ENCODE peak calls at places on chromosomes 1 and 21, in five cellular contexts. C, E, T, H and M are unnamed samples.
A peak's percentile ranks its signal among the peaks of the same experiment; 100 is the strongest.

GRCh38 chr1:20732071-20732587 is 374 bp downstream of the SH2D5 start:
- DNase-seq in C (peak; percentile 86), E (peak; percentile 56), T (no peak), H (peak; percentile 52), M (peak; percentile 83)

GRCh38 chr1:59678809-59679228 is 135.9 kb upstream of the HOOK1 start:
- DNase-seq in C (no peak), E (peak; percentile 96), T (no peak), H (peak; percentile 98), M (peak; percentile 18)

GRCh38 chr1:43836267-43836951 is 97.2 kb upstream of the ARTN start:
- DNase-seq in C (no peak), E (peak; percentile 14), T (no peak), H (no peak), M (no peak)

GRCh38 chr21:15872236-15872635 is 142.5 kb downstream of the USP25 start:
- DNase-seq in C (no peak), E (no peak), T (no peak), H (no peak), M (no peak)

GRCh38 chr1:110494036-110494435 is 24.9 kb downstream of the KCNA10 start:
- DNase-seq in C (no peak), E (no peak), T (no peak), H (no peak), M (no peak)

GRCh38 chr1:185680453-185680852 is 53.7 kb upstream of the HMCN1 start:
- DNase-seq in C (no peak), E (no peak), T (no peak), H (no peak), M (no peak)

GRCh38 chr1:16091296-16091695 is 17.8 kb upstream of the FAM131C start:
- DNase-seq in C (no peak), E (no peak), T (no peak), H (no peak), M (no peak)

GRCh38 chr1:148166558-148167492 is 14.7 kb upstream of the NBPF11 start:
- DNase-seq in C (no peak), E (no peak), T (no peak), H (no peak), M (no peak)

GRCh38 chr1:19582318-19582717 is 61.8 kb upstream of the NBL1 start:
- DNase-seq in C (peak; percentile 91), E (no peak), T (peak; percentile 34), H (no peak), M (peak; percentile 67)

GRCh38 chr1:246329900-246330299 is 177.2 kb downstream of the SMYD3 start:
- DNase-seq in C (no peak), E (no peak), T (no peak), H (no peak), M (no peak)

GRCh38 chr1:92317836-92318493 is 19.1 kb downstream of the RPAP2 start:
- DNase-seq in C (no peak), E (peak; percentile 40), T (no peak), H (no peak), M (no peak)

GRCh38 chr1:16367968-16368910 is 1.2 kb downstream of the SZRD1 start:
- DNase-seq in C (no peak), E (peak; percentile 42), T (no peak), H (peak; percentile 34), M (no peak)

GRCh38 chr21:38306833-38307232 is 50.0 kb downstream of the KCNJ15 start:
- DNase-seq in C (no peak), E (peak; percentile 96), T (no peak), H (peak; percentile 98), M (no peak)

GRCh38 chr1:222911866-222912265 is 97.0 kb downstream of the DISP1 start:
- DNase-seq in C (no peak), E (no peak), T (no peak), H (peak; percentile 36), M (no peak)

GRCh38 chr1:44547837-44548236 is 126.4 kb downstream of the TMEM53 start:
- DNase-seq in C (no peak), E (no peak), T (no peak), H (no peak), M (no peak)

GRCh38 chr1:28965271-28965870 is 51.0 kb downstream of the EPB41 start:
- DNase-seq in C (no peak), E (no peak), T (no peak), H (no peak), M (no peak)

GRCh38 chr1:16139473-16139962 is 16.4 kb downstream of the EPHA2 start:
- DNase-seq in C (no peak), E (peak; percentile 82), T (no peak), H (peak; percentile 89), M (no peak)

GRCh38 chr1:212651521-212651920 is 43.0 kb downstream of the ATF3 start:
- DNase-seq in C (no peak), E (no peak), T (no peak), H (peak; percentile 62), M (no peak)

GRCh38 chr1:34683616-34684015 is 71.2 kb upstream of the GJB5 start:
- DNase-seq in C (no peak), E (no peak), T (no peak), H (no peak), M (no peak)

GRCh38 chr1:221203224-221204054 is 324.2 kb downstream of the HLX start:
- DNase-seq in C (peak; percentile 82), E (peak; percentile 82), T (peak; percentile 87), H (peak; percentile 74), M (peak; percentile 87)

GRCh38 chr1:3657578-3658230 is 5.4 kb downstream of the TP73 start:
- DNase-seq in C (peak; percentile 17), E (no peak), T (no peak), H (no peak), M (no peak)

GRCh38 chr21:39511102-39511501 is 59.3 kb downstream of the SH3BGR start:
- DNase-seq in C (no peak), E (no peak), T (no peak), H (no peak), M (no peak)

GRCh38 chr1:50438945-50439344 is 15.7 kb upstream of the DMRTA2 start:
- DNase-seq in C (no peak), E (no peak), T (no peak), H (peak; percentile 20), M (no peak)

GRCh38 chr1:45205000-45205909 is 1.1 kb downstream of the ZSWIM5 start:
- DNase-seq in C (peak; percentile 67), E (peak; percentile 39), T (no peak), H (peak; percentile 9), M (peak; percentile 75)

GRCh38 chr1:97145321-97145956 is 423.9 kb downstream of the PTBP2 start:
- DNase-seq in C (no peak), E (peak; percentile 58), T (no peak), H (peak; percentile 98), M (no peak)

GRCh38 chr1:98201640-98202039 is 280.8 kb upstream of the DPYD start:
- DNase-seq in C (no peak), E (peak; percentile 66), T (no peak), H (peak; percentile 75), M (peak; percentile 6)

GRCh38 chr1:14173598-14173997 is 424.9 kb upstream of the KAZN start:
- DNase-seq in C (no peak), E (no peak), T (peak; percentile 36), H (no peak), M (no peak)

GRCh38 chr21:46142581-46143473 is 12.6 kb downstream of the FTCD start:
- DNase-seq in C (no peak), E (no peak), T (no peak), H (no peak), M (no peak)

GRCh38 chr1:231619257-231619634 is 7.3 kb upstream of the DISC1 start:
- DNase-seq in C (no peak), E (no peak), T (no peak), H (no peak), M (no peak)

GRCh38 chr21:37628362-37628761 is 261.8 kb downstream of the DYRK1A start:
- DNase-seq in C (no peak), E (no peak), T (no peak), H (no peak), M (no peak)

GRCh38 chr1:170967042-170967910 is 31.9 kb downstream of the MROH9 start:
- DNase-seq in C (no peak), E (peak; percentile 69), T (peak; percentile 24), H (peak; percentile 54), M (peak; percentile 5)

GRCh38 chr1:204478921-204479320 is 15.7 kb downstream of the PIK3C2B start:
- DNase-seq in C (no peak), E (no peak), T (no peak), H (no peak), M (no peak)

GRCh38 chr1:204483791-204484190 is 10.8 kb downstream of the PIK3C2B start:
- DNase-seq in C (no peak), E (no peak), T (no peak), H (no peak), M (no peak)

GRCh38 chr1:204478166-204478899 is 16.3 kb downstream of the PIK3C2B start:
- DNase-seq in C (no peak), E (no peak), T (no peak), H (no peak), M (peak; percentile 35)

GRCh38 chr1:204479387-204480136 is 15.0 kb downstream of the PIK3C2B start:
- DNase-seq in C (no peak), E (no peak), T (no peak), H (no peak), M (no peak)

DNA sequence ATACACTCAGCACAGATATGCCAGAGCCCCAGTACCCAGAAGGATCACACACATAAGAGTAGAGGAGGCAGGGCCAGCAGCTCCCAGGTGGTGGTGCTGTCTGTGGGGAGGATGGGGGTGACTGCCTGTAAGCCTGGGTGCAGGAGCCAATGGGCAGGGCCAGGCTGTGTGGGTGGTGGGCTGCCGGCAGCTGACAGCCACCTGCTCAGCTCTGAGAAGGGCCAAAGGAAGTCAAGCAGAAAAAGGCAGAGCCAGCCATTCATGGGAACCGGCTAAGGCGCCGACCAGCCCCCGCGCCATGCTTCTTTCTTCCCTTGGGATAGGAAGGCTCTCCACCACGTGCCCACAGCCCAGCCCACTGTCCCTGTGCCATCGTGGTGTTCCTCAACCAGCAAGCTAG is 14.1 kb downstream of the PIK3C2B start:
- DNase-seq in C (no peak), E (no peak), T (no peak), H (no peak), M (peak; percentile 33)
- TF ChIP-seq CTCF in C (no peak), E (no peak), T (no peak), H (no peak), M (no peak)

GRCh38 chr1:36224537-36225297 is 474 bp downstream of the THRAP3 start:
- DNase-seq in C (peak; percentile 76), E (peak; percentile 91), T (peak; percentile 80), H (peak; percentile 89), M (peak; percentile 76)
- TF ChIP-seq CTCF in C (peak; percentile 38), E (peak; percentile 45), T (peak; percentile 19), H (peak; percentile 60), M (peak; percentile 49)

DNA sequence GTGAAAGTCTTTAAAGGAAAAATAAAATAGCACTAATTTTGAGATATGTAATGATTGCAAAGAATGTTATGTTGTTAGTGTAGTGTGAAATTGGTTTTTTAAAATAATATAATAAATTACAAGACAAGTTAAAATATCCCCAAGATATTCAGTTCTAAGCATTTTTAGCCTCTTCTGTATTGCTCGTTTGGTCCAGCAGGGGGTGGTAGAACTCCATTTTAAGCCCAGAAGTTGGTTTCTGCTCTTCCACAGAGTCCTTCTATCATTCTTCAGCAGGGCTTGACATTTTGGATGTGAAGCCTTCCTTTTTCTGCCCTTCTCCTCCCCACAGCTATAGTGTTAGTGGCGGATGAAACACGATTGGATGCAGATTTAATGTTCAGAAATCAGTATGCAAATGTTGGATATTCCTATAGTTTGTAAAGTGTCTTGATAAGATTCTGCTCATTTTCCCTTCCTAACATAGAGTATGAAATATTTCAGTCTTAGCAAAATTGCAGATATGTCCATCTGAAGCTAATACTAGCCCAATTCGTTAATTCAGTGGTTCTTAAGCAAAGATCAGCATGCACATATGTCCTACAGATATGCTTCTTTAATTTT is 1.5 kb downstream of the NCAM2 start:
- DNase-seq in C (peak; percentile 48), E (peak; percentile 63), T (peak; percentile 60), H (peak; percentile 38), M (peak; percentile 56)
- TF ChIP-seq CTCF in C (peak; percentile 74), E (peak; percentile 90), T (peak; percentile 65), H (peak; percentile 94), M (peak; percentile 89)

GRCh38 chr1:153509729-153510354 is 25.9 kb downstream of the S100A6 start:
- DNase-seq in C (peak; percentile 62), E (no peak), T (peak; percentile 38), H (no peak), M (peak; percentile 67)
- TF ChIP-seq CTCF in C (peak; percentile 28), E (peak; percentile 59), T (peak; percentile 38), H (peak; percentile 69), M (peak; percentile 70)